ENCODE peak calls at places on chromosomes 5 and 9, in five cellular contexts. C is IMR-90, M is HepG2, I is K562, L is GM12878. J is an unnamed sample.
A peak's percentile ranks its signal among the peaks of the same experiment; 100 is the strongest.

GRCh38 chr5:129629581-129629980 is 118.3 kb upstream of the MINAR2 start:
- DNase-seq in C (no peak), M (no peak), I (no peak), L (no peak), J (no peak)

GRCh38 chr5:95850391-95850894 is 27.9 kb upstream of the GLRX start:
- DNase-seq in C (no peak), M (peak; percentile 56), I (no peak), L (no peak), J (no peak)

GRCh38 chr9:114733814-114734213 is 51.8 kb upstream of the TEX48 start:
- DNase-seq in C (peak; percentile 60), M (no peak), I (no peak), L (no peak), J (peak; percentile 61)

GRCh38 chr5:159184858-159185381 is 24.4 kb downstream of the RNF145 start:
- DNase-seq in C (peak; percentile 93), M (no peak), I (no peak), L (no peak), J (peak; percentile 65)

GRCh38 chr5:138573949-138574670 is 1.1 kb downstream of the HSPA9 start:
- DNase-seq in C (peak; percentile 52), M (no peak), I (peak; percentile 27), L (no peak), J (no peak)

GRCh38 chr9:98231770-98232478 is 23.5 kb downstream of the TBC1D2 start:
- DNase-seq in C (peak; percentile 95), M (no peak), I (no peak), L (no peak), J (peak; percentile 33)

GRCh38 chr5:96829336-96829735 is 21.6 kb upstream of the ERAP1 start:
- DNase-seq in C (peak; percentile 19), M (no peak), I (no peak), L (no peak), J (no peak)

GRCh38 chr5:134595458-134595838 is 37.2 kb downstream of the SAR1B start:
- DNase-seq in C (no peak), M (no peak), I (no peak), L (no peak), J (no peak)

GRCh38 chr5:98757978-98758377 is 15.5 kb upstream of the RGMB start:
- DNase-seq in C (no peak), M (no peak), I (no peak), L (no peak), J (no peak)

GRCh38 chr5:116579139-116579538 is 4.5 kb upstream of the SEMA6A start:
- DNase-seq in C (no peak), M (peak; percentile 30), I (no peak), L (no peak), J (no peak)

GRCh38 chr5:6703791-6704190 is 9.4 kb upstream of the TENT4A start:
- DNase-seq in C (peak; percentile 63), M (no peak), I (no peak), L (no peak), J (no peak)

GRCh38 chr9:113388833-113389232 is 12.0 kb upstream of the HDHD3 start:
- DNase-seq in C (no peak), M (no peak), I (no peak), L (no peak), J (no peak)

GRCh38 chr9:76650692-76651091 is 113.5 kb upstream of the PCA3 start:
- DNase-seq in C (no peak), M (no peak), I (no peak), L (no peak), J (no peak)

GRCh38 chr9:81526587-81526986 is 162.8 kb downstream of the TLE1 start:
- DNase-seq in C (peak; percentile 93), M (no peak), I (no peak), L (no peak), J (no peak)

GRCh38 chr9:127437497-127438264 is 13.5 kb downstream of the ZNF79 start:
- DNase-seq in C (no peak), M (no peak), I (no peak), L (no peak), J (no peak)

GRCh38 chr5:103218164-103218563 is 40.4 kb upstream of the MACIR start:
- DNase-seq in C (peak; percentile 87), M (peak; percentile 9), I (no peak), L (no peak), J (no peak)

GRCh38 chr5:14655146-14655741 is 9.3 kb upstream of the OTULIN start:
- DNase-seq in C (no peak), M (no peak), I (no peak), L (no peak), J (no peak)

GRCh38 chr5:95989283-95990048 is 27.8 kb upstream of the ELL2 start:
- DNase-seq in C (no peak), M (no peak), I (no peak), L (no peak), J (no peak)

GRCh38 chr9:115004535-115004934 is 74.1 kb upstream of the TNFSF8 start:
- DNase-seq in C (no peak), M (no peak), I (no peak), L (no peak), J (no peak)

GRCh38 chr9:7481570-7481969 is 318.0 kb downstream of the DMAC1 start:
- DNase-seq in C (no peak), M (no peak), I (no peak), L (no peak), J (no peak)

GRCh38 chr9:849431-849830 is 7.9 kb downstream of the DMRT1 start:
- DNase-seq in C (no peak), M (no peak), I (no peak), L (no peak), J (no peak)

GRCh38 chr9:123445981-123446610 is 90.1 kb downstream of the CRB2 start:
- DNase-seq in C (peak; percentile 43), M (no peak), I (peak; percentile 78), L (no peak), J (no peak)

GRCh38 chr9:91048739-91049138 is 247.1 kb downstream of the SYK start:
- DNase-seq in C (no peak), M (no peak), I (no peak), L (no peak), J (no peak)

GRCh38 chr5:64100203-64100602 is 65.4 kb upstream of the RNF180 start:
- DNase-seq in C (no peak), M (no peak), I (no peak), L (no peak), J (no peak)

GRCh38 chr9:114883709-114884108 is 46.7 kb downstream of the TNFSF8 start:
- DNase-seq in C (no peak), M (no peak), I (no peak), L (no peak), J (no peak)

GRCh38 chr5:177435847-177436536 is 9.5 kb downstream of the GRK6 start:
- DNase-seq in C (no peak), M (no peak), I (no peak), L (no peak), J (no peak)

DNA sequence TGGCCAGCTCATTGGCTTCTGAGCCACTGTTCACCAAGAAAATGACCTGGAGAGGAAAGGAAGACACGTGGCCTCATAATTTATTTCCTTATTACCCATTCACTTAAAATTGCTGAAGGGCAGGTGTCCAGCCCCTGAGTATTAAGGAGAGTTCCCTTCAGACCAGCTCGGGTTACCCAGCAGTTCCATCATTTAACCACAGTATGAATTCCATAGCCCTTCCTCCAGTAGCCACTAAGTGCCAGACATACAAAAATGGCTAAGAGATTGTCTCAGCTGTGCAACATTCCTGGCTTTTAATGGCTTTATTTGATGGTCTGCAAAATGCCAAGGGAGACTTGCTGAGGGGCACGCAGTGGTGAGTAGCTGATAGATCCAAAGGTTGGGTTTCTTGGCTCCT is 12.5 kb downstream of the AGXT2 start:
- DNase-seq in C (no peak), M (no peak), I (no peak), L (no peak), J (no peak)
- TF ChIP-seq RAD21 in C (no peak), M (no peak), I (no peak), L (no peak), J (no peak)

GRCh38 chr5:143577554-143577953 is 174.1 kb upstream of the NR3C1 start:
- DNase-seq in C (no peak), M (no peak), I (no peak), L (no peak), J (no peak)
- TF ChIP-seq BHLHE40 in C (no peak), M (no peak), I (no peak), L (no peak), J (no peak)

DNA sequence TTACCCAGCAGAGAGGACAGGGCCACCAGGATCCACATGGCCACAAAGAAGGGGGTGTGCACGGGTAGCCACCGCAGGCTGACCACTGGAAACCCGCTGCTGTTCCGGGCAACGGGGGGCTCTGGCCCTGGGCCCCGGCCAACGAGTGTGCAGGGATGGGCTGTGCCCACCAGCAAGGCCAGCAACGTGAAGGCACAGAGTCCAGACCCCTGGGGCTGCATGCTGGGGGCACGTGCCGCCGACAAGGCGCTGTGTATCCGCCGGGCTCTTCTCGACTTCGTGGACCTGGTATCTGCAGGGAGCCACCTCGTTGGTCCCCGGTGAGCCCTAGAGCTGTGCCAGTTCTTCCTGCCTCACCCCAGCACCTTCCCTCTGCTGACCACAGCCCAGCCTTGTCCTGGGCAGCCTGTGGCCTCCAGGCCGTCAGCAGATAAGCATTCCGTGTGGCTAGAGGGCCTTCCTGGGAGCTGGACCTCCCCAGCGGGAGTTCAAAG is 42.2 kb upstream of the CEP72 start:
- DNase-seq in C (no peak), M (no peak), I (no peak), L (no peak), J (no peak)
- TF ChIP-seq RAD21 in C (no peak), M (no peak), I (no peak), L (no peak), J (no peak)

GRCh38 chr5:171365351-171365750 is 22.3 kb upstream of the NPM1 start:
- DNase-seq in C (peak; percentile 9), M (peak; percentile 15), I (peak; percentile 57), L (no peak), J (peak; percentile 42)

GRCh38 chr5:171366645-171367044 is 21.0 kb upstream of the NPM1 start:
- DNase-seq in C (no peak), M (no peak), I (no peak), L (no peak), J (no peak)

GRCh38 chr5:171369898-171370297 is 17.8 kb upstream of the NPM1 start:
- DNase-seq in C (no peak), M (no peak), I (no peak), L (no peak), J (no peak)

GRCh38 chr5:171369056-171369455 is 18.6 kb upstream of the NPM1 start:
- DNase-seq in C (no peak), M (no peak), I (no peak), L (no peak), J (no peak)

DNA sequence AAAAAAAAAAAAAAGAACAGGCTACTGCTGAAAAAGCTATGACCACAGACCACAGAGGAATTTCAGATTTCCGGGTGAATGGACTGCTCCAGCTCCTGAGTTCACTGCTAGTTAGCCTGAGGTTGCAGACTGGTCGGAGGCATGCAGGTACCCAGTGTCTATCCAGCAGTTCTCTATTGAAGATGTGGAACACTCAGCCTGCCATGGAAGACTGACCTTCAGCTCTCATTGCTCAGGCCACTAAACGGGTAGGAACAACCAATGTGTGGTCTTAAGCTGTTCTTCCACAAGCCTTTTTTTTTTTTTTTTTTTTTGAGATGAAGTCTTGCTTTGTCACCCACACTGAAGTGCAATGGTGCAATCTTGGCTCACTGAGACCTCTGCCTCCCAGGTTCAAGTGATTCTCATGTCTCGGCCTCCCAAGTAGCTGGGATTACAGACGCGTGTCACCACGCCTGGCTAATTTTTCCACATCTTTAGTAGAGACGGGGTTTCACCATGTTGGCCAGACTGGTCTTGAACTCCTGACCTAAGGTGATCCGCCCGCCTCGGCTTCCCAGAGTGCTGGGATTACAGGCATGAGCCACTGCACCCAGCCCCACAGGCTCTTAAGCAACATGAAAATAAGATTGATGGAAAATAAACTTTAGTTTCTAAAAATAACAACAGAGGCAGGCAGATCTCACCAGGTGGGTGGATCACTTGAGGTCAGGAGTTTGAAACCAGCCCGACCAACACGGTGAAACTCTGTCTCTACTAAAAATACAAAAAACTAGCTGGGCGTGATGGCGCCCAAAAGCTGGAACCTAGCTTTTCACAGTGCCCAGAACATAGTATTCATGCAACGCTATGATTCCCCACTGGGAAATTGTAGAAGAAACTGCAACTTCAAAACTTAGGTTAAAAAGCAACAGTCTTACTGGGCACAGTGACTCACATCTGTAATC is 20.0 kb upstream of the NPM1 start:
- DNase-seq in C (peak; percentile 50), M (no peak), I (no peak), L (no peak), J (no peak)
- TF ChIP-seq BHLHE40 in C (no peak), M (no peak), I (no peak), L (no peak), J (no peak)

J was measured in A549.